ENCODE peak calls at places on chromosomes 3 and 15, in nine cellular contexts. One of them, this sample, is unnamed.

GRCh38 chr15:99983171-99983891 is 250.1 kb upstream of the LYSMD4 start:
- DNase-seq in lower lobe of right lung: no peak
- DNase-seq in CD8-positive, alpha-beta T cell: no peak
- DNase-seq in body of pancreas: no peak
- DNase-seq in tibial artery: no peak
- DNase-seq in fibroblast of lung: no peak
- DNase-seq in fibroblast of mammary gland: no peak
- DNase-seq in heart left ventricle: no peak
- DNase-seq in uterus: no peak
- DNase-seq in this sample: peak

GRCh38 chr3:62109534-62109933 is 263.8 kb downstream of the FEZF2 start:
- DNase-seq in lower lobe of right lung: no peak
- DNase-seq in CD8-positive, alpha-beta T cell: no peak
- DNase-seq in body of pancreas: no peak
- DNase-seq in tibial artery: no peak
- DNase-seq in fibroblast of lung: peak
- DNase-seq in fibroblast of mammary gland: peak
- DNase-seq in heart left ventricle: peak
- DNase-seq in uterus: no peak
- DNase-seq in this sample: no peak

GRCh38 chr15:35439291-35439690 is 106.7 kb downstream of the DPH6 start:
- DNase-seq in lower lobe of right lung: no peak
- DNase-seq in CD8-positive, alpha-beta T cell: no peak
- DNase-seq in body of pancreas: no peak
- DNase-seq in tibial artery: no peak
- DNase-seq in fibroblast of lung: peak
- DNase-seq in fibroblast of mammary gland: peak
- DNase-seq in heart left ventricle: no peak
- DNase-seq in uterus: no peak
- DNase-seq in this sample: no peak

GRCh38 chr3:195809796-195810454 is 1.8 kb downstream of the MUC4 start:
- DNase-seq in lower lobe of right lung: no peak
- DNase-seq in CD8-positive, alpha-beta T cell: no peak
- DNase-seq in body of pancreas: no peak
- DNase-seq in tibial artery: no peak
- DNase-seq in fibroblast of lung: no peak
- DNase-seq in fibroblast of mammary gland: no peak
- DNase-seq in heart left ventricle: no peak
- DNase-seq in uterus: no peak
- DNase-seq in this sample: no peak

GRCh38 chr15:92624401-92624991 is 31.1 kb downstream of the FAM174B start:
- DNase-seq in lower lobe of right lung: no peak
- DNase-seq in CD8-positive, alpha-beta T cell: no peak
- DNase-seq in body of pancreas: peak
- DNase-seq in tibial artery: peak
- DNase-seq in fibroblast of lung: no peak
- DNase-seq in fibroblast of mammary gland: no peak
- DNase-seq in heart left ventricle: peak
- DNase-seq in uterus: peak
- DNase-seq in this sample: no peak

GRCh38 chr15:75565062-75565970 is 13.8 kb downstream of the PTPN9 start:
- DNase-seq in lower lobe of right lung: no peak
- DNase-seq in CD8-positive, alpha-beta T cell: no peak
- DNase-seq in body of pancreas: no peak
- DNase-seq in tibial artery: no peak
- DNase-seq in fibroblast of lung: no peak
- DNase-seq in fibroblast of mammary gland: no peak
- DNase-seq in heart left ventricle: no peak
- DNase-seq in uterus: no peak
- DNase-seq in this sample: no peak

GRCh38 chr15:42686281-42686680 is 50.6 kb downstream of the CDAN1 start:
- DNase-seq in lower lobe of right lung: no peak
- DNase-seq in CD8-positive, alpha-beta T cell: no peak
- DNase-seq in body of pancreas: no peak
- DNase-seq in tibial artery: no peak
- DNase-seq in fibroblast of lung: no peak
- DNase-seq in fibroblast of mammary gland: no peak
- DNase-seq in heart left ventricle: no peak
- DNase-seq in uterus: no peak
- DNase-seq in this sample: no peak

GRCh38 chr15:99976811-99977271 is 243.6 kb upstream of the LYSMD4 start:
- DNase-seq in lower lobe of right lung: no peak
- DNase-seq in CD8-positive, alpha-beta T cell: no peak
- DNase-seq in body of pancreas: no peak
- DNase-seq in tibial artery: no peak
- DNase-seq in fibroblast of lung: no peak
- DNase-seq in fibroblast of mammary gland: peak
- DNase-seq in heart left ventricle: no peak
- DNase-seq in uterus: no peak
- DNase-seq in this sample: no peak

GRCh38 chr3:32391643-32392529 is at the start of gene CMTM7:
- DNase-seq in lower lobe of right lung: peak
- DNase-seq in CD8-positive, alpha-beta T cell: peak
- DNase-seq in body of pancreas: peak
- DNase-seq in tibial artery: peak
- DNase-seq in fibroblast of lung: peak
- DNase-seq in fibroblast of mammary gland: peak
- DNase-seq in heart left ventricle: peak
- DNase-seq in uterus: peak
- DNase-seq in this sample: peak

GRCh38 chr3:30203301-30203700 is 403.1 kb upstream of the TGFBR2 start:
- DNase-seq in lower lobe of right lung: no peak
- DNase-seq in CD8-positive, alpha-beta T cell: no peak
- DNase-seq in body of pancreas: no peak
- DNase-seq in tibial artery: no peak
- DNase-seq in fibroblast of lung: peak
- DNase-seq in fibroblast of mammary gland: peak
- DNase-seq in heart left ventricle: no peak
- DNase-seq in uterus: no peak
- DNase-seq in this sample: no peak

GRCh38 chr3:121995190-121996137 is 26.6 kb downstream of the ILDR1 start:
- DNase-seq in lower lobe of right lung: peak
- DNase-seq in CD8-positive, alpha-beta T cell: no peak
- DNase-seq in body of pancreas: peak
- DNase-seq in tibial artery: peak
- DNase-seq in fibroblast of lung: peak
- DNase-seq in fibroblast of mammary gland: peak
- DNase-seq in heart left ventricle: peak
- DNase-seq in uterus: no peak
- DNase-seq in this sample: peak

GRCh38 chr3:124557433-124558232 is 172.6 kb upstream of the UMPS start:
- DNase-seq in lower lobe of right lung: no peak
- DNase-seq in CD8-positive, alpha-beta T cell: no peak
- DNase-seq in body of pancreas: peak
- DNase-seq in tibial artery: no peak
- DNase-seq in fibroblast of lung: peak
- DNase-seq in fibroblast of mammary gland: peak
- DNase-seq in heart left ventricle: no peak
- DNase-seq in uterus: peak
- DNase-seq in this sample: peak

GRCh38 chr15:58522865-58523264 is 91.1 kb downstream of the LIPC start:
- DNase-seq in lower lobe of right lung: no peak
- DNase-seq in CD8-positive, alpha-beta T cell: no peak
- DNase-seq in body of pancreas: no peak
- DNase-seq in tibial artery: no peak
- DNase-seq in fibroblast of lung: no peak
- DNase-seq in fibroblast of mammary gland: no peak
- DNase-seq in heart left ventricle: no peak
- DNase-seq in uterus: no peak
- DNase-seq in this sample: no peak

GRCh38 chr3:122555275-122556071 is 8.6 kb downstream of the PARP9 start:
- DNase-seq in lower lobe of right lung: no peak
- DNase-seq in CD8-positive, alpha-beta T cell: no peak
- DNase-seq in body of pancreas: no peak
- DNase-seq in tibial artery: no peak
- DNase-seq in fibroblast of lung: no peak
- DNase-seq in fibroblast of mammary gland: peak
- DNase-seq in heart left ventricle: peak
- DNase-seq in uterus: peak
- DNase-seq in this sample: no peak

GRCh38 chr3:142226474-142226873 is 1.1 kb upstream of the GK5 start:
- DNase-seq in lower lobe of right lung: no peak
- DNase-seq in CD8-positive, alpha-beta T cell: no peak
- DNase-seq in body of pancreas: no peak
- DNase-seq in tibial artery: no peak
- DNase-seq in fibroblast of lung: no peak
- DNase-seq in fibroblast of mammary gland: peak
- DNase-seq in heart left ventricle: no peak
- DNase-seq in uterus: no peak
- DNase-seq in this sample: peak

GRCh38 chr3:113287111-113287817 is 75.9 kb downstream of the BOC start:
- DNase-seq in lower lobe of right lung: no peak
- DNase-seq in CD8-positive, alpha-beta T cell: no peak
- DNase-seq in body of pancreas: no peak
- DNase-seq in tibial artery: no peak
- DNase-seq in fibroblast of lung: peak
- DNase-seq in fibroblast of mammary gland: peak
- DNase-seq in heart left ventricle: no peak
- DNase-seq in uterus: no peak
- DNase-seq in this sample: peak

GRCh38 chr3:135166266-135166825 is 371.3 kb downstream of the EPHB1 start:
- DNase-seq in lower lobe of right lung: no peak
- DNase-seq in CD8-positive, alpha-beta T cell: no peak
- DNase-seq in body of pancreas: no peak
- DNase-seq in tibial artery: no peak
- DNase-seq in fibroblast of lung: no peak
- DNase-seq in fibroblast of mammary gland: no peak
- DNase-seq in heart left ventricle: no peak
- DNase-seq in uterus: no peak
- DNase-seq in this sample: no peak

GRCh38 chr15:90872481-90873184 is 4.2 kb downstream of the FURIN start:
- DNase-seq in lower lobe of right lung: no peak
- DNase-seq in CD8-positive, alpha-beta T cell: no peak
- DNase-seq in body of pancreas: peak
- DNase-seq in tibial artery: no peak
- DNase-seq in fibroblast of lung: peak
- DNase-seq in fibroblast of mammary gland: peak
- DNase-seq in heart left ventricle: no peak
- DNase-seq in uterus: peak
- DNase-seq in this sample: peak

GRCh38 chr3:113602836-113603235 is 70.5 kb downstream of the SIDT1 start:
- DNase-seq in lower lobe of right lung: no peak
- DNase-seq in CD8-positive, alpha-beta T cell: no peak
- DNase-seq in body of pancreas: no peak
- DNase-seq in tibial artery: no peak
- DNase-seq in fibroblast of lung: no peak
- DNase-seq in fibroblast of mammary gland: no peak
- DNase-seq in heart left ventricle: no peak
- DNase-seq in uterus: no peak
- DNase-seq in this sample: no peak

GRCh38 chr3:122033018-122033417 is 11.0 kb upstream of the ILDR1 start:
- DNase-seq in lower lobe of right lung: no peak
- DNase-seq in CD8-positive, alpha-beta T cell: no peak
- DNase-seq in body of pancreas: no peak
- DNase-seq in tibial artery: no peak
- DNase-seq in fibroblast of lung: no peak
- DNase-seq in fibroblast of mammary gland: no peak
- DNase-seq in heart left ventricle: no peak
- DNase-seq in uterus: no peak
- DNase-seq in this sample: no peak

GRCh38 chr3:186524616-186525015 is 19.6 kb downstream of the CRYGS start:
- DNase-seq in lower lobe of right lung: no peak
- DNase-seq in CD8-positive, alpha-beta T cell: no peak
- DNase-seq in body of pancreas: no peak
- DNase-seq in tibial artery: no peak
- DNase-seq in fibroblast of lung: no peak
- DNase-seq in fibroblast of mammary gland: no peak
- DNase-seq in heart left ventricle: no peak
- DNase-seq in uterus: no peak
- DNase-seq in this sample: no peak
- TF ChIP-seq CTCF in lower lobe of right lung: no peak
- TF ChIP-seq CTCF in CD8-positive, alpha-beta T cell: no peak
- TF ChIP-seq CTCF in body of pancreas: no peak
- TF ChIP-seq CTCF in tibial artery: no peak
- TF ChIP-seq CTCF in fibroblast of lung: no peak
- TF ChIP-seq CTCF in fibroblast of mammary gland: no peak
- TF ChIP-seq CTCF in heart left ventricle: no peak
- TF ChIP-seq CTCF in uterus: no peak
- TF ChIP-seq CTCF in this sample: no peak

GRCh38 chr3:184582583-184582982 is 21.0 kb downstream of the EPHB3 start:
- DNase-seq in lower lobe of right lung: no peak
- DNase-seq in CD8-positive, alpha-beta T cell: no peak
- DNase-seq in body of pancreas: no peak
- DNase-seq in tibial artery: peak
- DNase-seq in fibroblast of lung: no peak
- DNase-seq in fibroblast of mammary gland: peak
- DNase-seq in heart left ventricle: peak
- DNase-seq in uterus: no peak
- DNase-seq in this sample: peak
- H3K4me3 ChIP-seq in lower lobe of right lung: peak
- H3K4me3 ChIP-seq in CD8-positive, alpha-beta T cell: no peak
- H3K4me3 ChIP-seq in body of pancreas: no peak
- H3K4me3 ChIP-seq in tibial artery: peak
- H3K4me3 ChIP-seq in fibroblast of lung: peak
- H3K4me3 ChIP-seq in fibroblast of mammary gland: peak
- H3K4me3 ChIP-seq in heart left ventricle: peak
- H3K4me3 ChIP-seq in uterus: peak
- H3K4me3 ChIP-seq in this sample: peak

DNA sequence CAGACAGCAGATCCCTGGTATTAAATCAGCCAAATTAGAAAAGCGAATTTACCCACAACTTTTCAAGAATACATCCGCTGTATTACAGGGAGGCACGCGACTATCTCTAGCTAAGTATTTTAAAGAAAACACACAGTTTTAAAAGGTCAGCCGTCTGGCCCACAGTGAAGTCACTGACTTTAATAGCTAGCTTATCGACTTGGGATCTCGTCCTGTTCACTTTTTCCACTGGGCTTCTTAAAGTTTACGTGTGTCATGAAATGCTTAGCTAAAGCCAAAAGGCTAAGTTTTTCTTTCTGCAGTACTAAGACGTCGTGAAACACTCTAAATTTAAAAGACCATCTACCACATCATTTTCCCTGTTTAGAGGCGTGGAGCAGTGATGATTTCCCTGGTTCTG is 27.2 kb downstream of the LRIG1 start:
- DNase-seq in lower lobe of right lung: no peak
- DNase-seq in CD8-positive, alpha-beta T cell: no peak
- DNase-seq in body of pancreas: no peak
- DNase-seq in tibial artery: no peak
- DNase-seq in fibroblast of lung: peak
- DNase-seq in fibroblast of mammary gland: peak
- DNase-seq in heart left ventricle: no peak
- DNase-seq in uterus: no peak
- DNase-seq in this sample: peak
- TF ChIP-seq CTCF in lower lobe of right lung: no peak
- TF ChIP-seq CTCF in CD8-positive, alpha-beta T cell: no peak
- TF ChIP-seq CTCF in body of pancreas: no peak
- TF ChIP-seq CTCF in tibial artery: no peak
- TF ChIP-seq CTCF in fibroblast of lung: no peak
- TF ChIP-seq CTCF in fibroblast of mammary gland: no peak
- TF ChIP-seq CTCF in heart left ventricle: no peak
- TF ChIP-seq CTCF in uterus: no peak
- TF ChIP-seq CTCF in this sample: no peak

DNA sequence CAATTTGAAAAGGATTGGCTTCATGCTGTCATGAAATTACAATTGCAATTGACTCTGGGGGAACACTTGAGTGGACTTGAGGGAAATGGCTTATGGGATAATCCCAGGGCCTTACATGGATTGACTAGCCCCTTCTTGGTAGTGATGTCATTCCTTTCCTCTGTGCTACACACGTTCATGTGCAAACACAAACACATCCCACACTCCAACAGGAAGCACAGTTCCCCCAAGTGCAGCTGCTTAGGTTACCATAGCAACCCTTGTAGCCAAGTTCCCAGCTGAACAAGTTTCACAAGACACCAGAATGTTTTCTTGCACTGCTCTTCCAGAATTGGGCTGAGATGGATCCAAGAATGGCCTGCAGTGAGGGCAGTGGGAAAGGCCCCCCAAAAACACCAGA is 217.0 kb downstream of the ZNF621 start:
- DNase-seq in lower lobe of right lung: no peak
- DNase-seq in CD8-positive, alpha-beta T cell: no peak
- DNase-seq in body of pancreas: peak
- DNase-seq in tibial artery: peak
- DNase-seq in fibroblast of lung: no peak
- DNase-seq in fibroblast of mammary gland: peak
- DNase-seq in heart left ventricle: peak
- DNase-seq in uterus: peak
- DNase-seq in this sample: no peak
- H3K4me3 ChIP-seq in lower lobe of right lung: no peak
- H3K4me3 ChIP-seq in CD8-positive, alpha-beta T cell: no peak
- H3K4me3 ChIP-seq in body of pancreas: no peak
- H3K4me3 ChIP-seq in tibial artery: no peak
- H3K4me3 ChIP-seq in fibroblast of lung: no peak
- H3K4me3 ChIP-seq in fibroblast of mammary gland: no peak
- H3K4me3 ChIP-seq in heart left ventricle: no peak
- H3K4me3 ChIP-seq in uterus: no peak
- H3K4me3 ChIP-seq in this sample: no peak

This sample was measured in cardiac muscle cell.